ENCODE peak calls at places on chromosomes 13 and 19, in seven cellular contexts. B is NCI-H187; X is astrocyte; O is hypothalamus; L is NCI-H774; S is stimulated activated CD8-positive, alpha-beta memory T cell treated with anti-CD3 and anti-CD28 coated beads, Interleukin-15, amount 100 ng/mL, for 1 hour; A is NCI-H446. N is an unnamed sample.

GRCh38 chr19:38841787-38842438 is 7.9 kb downstream of the HNRNPL start:
- DNase-seq in O (no peak), B (no peak), X (no peak), A (no peak), L (no peak), S (no peak), N (no peak)

GRCh38 chr13:50529154-50529882 is 314.2 kb downstream of the DLEU7 start:
- DNase-seq in A (peak), L (no peak), X (peak), B (peak), S (no peak), O (peak), N (peak)

GRCh38 chr13:72437458-72437857 is 290.0 kb downstream of the MZT1 start:
- DNase-seq in B (no peak), X (peak), L (no peak), A (no peak), S (no peak), O (no peak), N (no peak)

GRCh38 chr19:3932931-3933810 is at the start of gene NMRK2:
- DNase-seq in L (no peak), A (no peak), O (no peak), X (no peak), S (no peak), B (no peak), N (no peak)

GRCh38 chr19:44988896-44989563 is 12.2 kb upstream of the RELB start:
- DNase-seq in L (no peak), B (no peak), A (peak), S (peak), X (peak), O (peak), N (peak)

GRCh38 chr13:70310720-70311119 is 202.5 kb upstream of the KLHL1 start:
- DNase-seq in S (no peak), L (no peak), O (no peak), A (peak), B (peak), X (peak), N (peak)

GRCh38 chr13:50388481-50388880 is 373.2 kb downstream of the KCNRG start:
- DNase-seq in S (no peak), L (no peak), A (no peak), B (no peak), X (no peak), O (no peak), N (no peak)

GRCh38 chr13:99290890-99291289 is 16.3 kb downstream of the GPR183 start:
- DNase-seq in X (no peak), L (no peak), S (no peak), B (no peak), A (no peak), O (no peak), N (no peak)

GRCh38 chr13:113589251-113589960 is 4.9 kb downstream of the TFDP1 start:
- DNase-seq in X (no peak), A (no peak), S (no peak), O (no peak), L (no peak), B (no peak), N (no peak)

GRCh38 chr19:11814707-11815050 is 606 bp downstream of the ZNF440 start:
- DNase-seq in X (peak), S (no peak), L (no peak), O (no peak), A (peak), B (no peak), N (no peak)

GRCh38 chr13:75135325-75135825 is 346.6 kb downstream of the TBC1D4 start:
- DNase-seq in S (no peak), X (peak), L (no peak), B (no peak), O (no peak), A (no peak), N (no peak)

GRCh38 chr13:104534847-104535246 is 1468.6 kb upstream of the SLC10A2 start:
- DNase-seq in B (no peak), A (no peak), S (no peak), X (no peak), O (no peak), L (no peak), N (no peak)

GRCh38 chr19:48551437-48552302 is at the start of gene SULT2B1:
- DNase-seq in S (no peak), B (peak), A (no peak), L (peak), O (no peak), X (no peak), N (no peak)